ENCODE peak calls at places on chromosomes 4 and X, in seven cellular contexts. U, A, Q, N, D, Z and H are unnamed samples.

GRCh38 chr4:147192679-147193078 is 247.0 kb upstream of the TTC29 start:
- DNase-seq in U (no peak), A (no peak), Q (no peak), N (no peak), D (no peak), Z (no peak), H (no peak)

GRCh38 chr4:1338752-1339414 is 8.1 kb upstream of the UVSSA start:
- DNase-seq in U (no peak), A (no peak), Q (no peak), N (no peak), D (no peak), Z (no peak), H (no peak)

GRCh38 chrX:6383911-6384310 is 151.0 kb downstream of the VCX3A start:
- DNase-seq in U (no peak), A (no peak), Q (no peak), N (no peak), D (no peak), Z (peak; percentile 35), H (no peak)

GRCh38 chrX:73069365-73070035 is 9.8 kb downstream of the PABPC1L2A start:
- DNase-seq in U (no peak), A (no peak), Q (no peak), N (no peak), D (no peak), Z (no peak), H (no peak)

GRCh38 chr4:16001484-16001858 is 38.5 kb upstream of the FGFBP2 start:
- DNase-seq in U (peak; percentile 56), A (peak; percentile 65), Q (peak; percentile 67), N (peak; percentile 60), D (no peak), Z (peak; percentile 13), H (peak; percentile 37)

GRCh38 chrX:41153453-41153852 is 68.2 kb downstream of the USP9X start:
- DNase-seq in U (no peak), A (no peak), Q (no peak), N (no peak), D (no peak), Z (no peak), H (no peak)

GRCh38 chr4:114015444-114015899 is 36.0 kb upstream of the ARSJ start:
- DNase-seq in U (no peak), A (no peak), Q (peak; percentile 99), N (no peak), D (no peak), Z (no peak), H (no peak)

GRCh38 chr4:39469429-39470077 is 10.7 kb downstream of the LIAS start:
- DNase-seq in U (peak; percentile 76), A (peak; percentile 82), Q (peak; percentile 88), N (peak; percentile 42), D (no peak), Z (peak; percentile 45), H (no peak)

GRCh38 chr4:55931833-55932232 is 16.9 kb upstream of the CEP135 start:
- DNase-seq in U (no peak), A (no peak), Q (peak; percentile 42), N (no peak), D (no peak), Z (no peak), H (no peak)

GRCh38 chr4:3145251-3145908 is 70.9 kb downstream of the HTT start:
- DNase-seq in U (no peak), A (no peak), Q (peak; percentile 14), N (no peak), D (no peak), Z (no peak), H (no peak)

GRCh38 chr4:184064877-184065276 is 152.8 kb downstream of the ENPP6 start:
- DNase-seq in U (peak; percentile 64), A (no peak), Q (no peak), N (peak; percentile 95), D (no peak), Z (no peak), H (no peak)

GRCh38 chr4:65669008-65669971 is 999 bp downstream of the EPHA5 start:
- DNase-seq in U (no peak), A (no peak), Q (no peak), N (no peak), D (peak; percentile 78), Z (no peak), H (no peak)

GRCh38 chrX:46876901-46877300 is 35.3 kb upstream of the JADE3 start:
- DNase-seq in U (no peak), A (no peak), Q (no peak), N (no peak), D (no peak), Z (no peak), H (no peak)

GRCh38 chrX:43741843-43742573 is 85.9 kb downstream of the MAOA start:
- DNase-seq in U (no peak), A (no peak), Q (no peak), N (no peak), D (no peak), Z (no peak), H (no peak)

GRCh38 chr4:4990329-4990728 is 28.9 kb downstream of the CYTL1 start:
- DNase-seq in U (no peak), A (no peak), Q (no peak), N (no peak), D (no peak), Z (no peak), H (no peak)

GRCh38 chr4:3867403-3868100 is 101.4 kb downstream of the ADRA2C start:
- DNase-seq in U (no peak), A (no peak), Q (no peak), N (no peak), D (peak; percentile 58), Z (no peak), H (no peak)

GRCh38 chr4:173181769-173182374 is 13.3 kb downstream of the GALNT7 start:
- DNase-seq in U (no peak), A (no peak), Q (peak; percentile 69), N (no peak), D (no peak), Z (no peak), H (no peak)

GRCh38 chr4:153467897-153468262 is 1.7 kb downstream of the TMEM131L start:
- DNase-seq in U (no peak), A (no peak), Q (peak; percentile 16), N (no peak), D (no peak), Z (no peak), H (peak; percentile 25)

GRCh38 chrX:103656623-103657022 is 27.8 kb downstream of the TCEAL1 start:
- DNase-seq in U (no peak), A (no peak), Q (peak; percentile 92), N (no peak), D (no peak), Z (no peak), H (no peak)

GRCh38 chr4:118814054-118814453 is 21.9 kb downstream of the SEC24D start:
- DNase-seq in U (no peak), A (no peak), Q (no peak), N (no peak), D (no peak), Z (no peak), H (no peak)

GRCh38 chrX:10415704-10416001 is 204.7 kb downstream of the MID1 start:
- DNase-seq in U (no peak), A (no peak), Q (peak; percentile 31), N (no peak), D (no peak), Z (no peak), H (no peak)

GRCh38 chr4:38590017-38590416 is 74.0 kb upstream of the KLF3 start:
- DNase-seq in U (no peak), A (no peak), Q (no peak), N (no peak), D (no peak), Z (no peak), H (no peak)

GRCh38 chrX:116379854-116380253 is 56.6 kb upstream of the SLC6A14 start:
- DNase-seq in U (no peak), A (no peak), Q (no peak), N (peak; percentile 4), D (no peak), Z (no peak), H (no peak)

GRCh38 chrX:80807606-80808159 is 2.0 kb downstream of the BRWD3 start:
- DNase-seq in U (no peak), A (peak; percentile 64), Q (no peak), N (no peak), D (no peak), Z (peak; percentile 74), H (no peak)

GRCh38 chr4:156725257-156725656 is 246.3 kb downstream of the PDGFC start:
- DNase-seq in U (no peak), A (no peak), Q (no peak), N (no peak), D (no peak), Z (no peak), H (no peak)

GRCh38 chr4:45580306-45580705 is 543.5 kb downstream of the GABRG1 start:
- DNase-seq in U (no peak), A (no peak), Q (no peak), N (no peak), D (no peak), Z (no peak), H (no peak)

GRCh38 chr4:159444668-159445067 is 341.8 kb downstream of the RAPGEF2 start:
- DNase-seq in U (no peak), A (no peak), Q (peak; percentile 18), N (no peak), D (no peak), Z (no peak), H (no peak)

GRCh38 chrX:70755850-70756249 is 152.7 kb downstream of the TEX11 start:
- DNase-seq in U (no peak), A (no peak), Q (no peak), N (peak; percentile 18), D (no peak), Z (no peak), H (peak; percentile 8)

GRCh38 chr4:164526916-164527315 is 227.0 kb upstream of the SMIM31 start:
- DNase-seq in U (no peak), A (no peak), Q (no peak), N (no peak), D (no peak), Z (no peak), H (no peak)

GRCh38 chr4:123299212-123299651 is 97.4 kb upstream of the SPRY1 start:
- DNase-seq in U (no peak), A (no peak), Q (peak; percentile 42), N (no peak), D (no peak), Z (no peak), H (no peak)

GRCh38 chr4:108700358-108700757 is 50.0 kb downstream of the OSTC start:
- DNase-seq in U (no peak), A (no peak), Q (peak; percentile 5), N (no peak), D (no peak), Z (no peak), H (no peak)

GRCh38 chrX:123851010-123851409 is 8.8 kb upstream of the XIAP start:
- DNase-seq in U (no peak), A (no peak), Q (no peak), N (no peak), D (no peak), Z (no peak), H (no peak)

GRCh38 chr4:73001885-73002284 is 67.6 kb downstream of the COX18 start:
- DNase-seq in U (no peak), A (no peak), Q (no peak), N (no peak), D (no peak), Z (no peak), H (no peak)

GRCh38 chr4:145956288-145956890 is 17.8 kb upstream of the ZNF827 start:
- DNase-seq in U (peak; percentile 52), A (peak; percentile 26), Q (peak; percentile 33), N (peak; percentile 75), D (no peak), Z (peak; percentile 5), H (peak; percentile 34)

GRCh38 chr4:147683172-147683571 is 791 bp downstream of the PRMT9 start:
- DNase-seq in U (no peak), A (no peak), Q (peak; percentile 21), N (peak; percentile 43), D (no peak), Z (no peak), H (no peak)

GRCh38 chrX:1450381-1451161 is 2.1 kb downstream of the ASMTL start:
- DNase-seq in U (no peak), A (no peak), Q (no peak), N (peak; percentile 24), D (peak; percentile 58), Z (no peak), H (no peak)

GRCh38 chrX:10350991-10351390 is 194.2 kb downstream of the CLCN4 start:
- DNase-seq in U (no peak), A (no peak), Q (peak; percentile 40), N (no peak), D (no peak), Z (no peak), H (no peak)

GRCh38 chr4:71290074-71290473 is 48.7 kb upstream of the SLC4A4 start:
- DNase-seq in U (no peak), A (no peak), Q (peak; percentile 83), N (no peak), D (no peak), Z (no peak), H (no peak)